ENCODE peak calls at places on chromosomes 7 and 10, in six cellular contexts. K, H, Z, S, G and R are unnamed samples.

GRCh38 chr10:92699518-92700272 is 9.9 kb downstream of the HHEX start:
- DNase-seq in K (peak), H (no peak), Z (no peak), S (peak), G (no peak), R (peak)

GRCh38 chr10:69388488-69388887 is 28.2 kb downstream of the TACR2 start:
- DNase-seq in K (no peak), H (no peak), Z (no peak), S (no peak), G (no peak), R (no peak)

GRCh38 chr10:6953131-6953834 is 373.2 kb upstream of the PRKCQ start:
- DNase-seq in K (no peak), H (no peak), Z (no peak), S (no peak), G (no peak), R (no peak)

GRCh38 chr7:26850193-26850651 is 14.2 kb downstream of the SKAP2 start:
- DNase-seq in K (no peak), H (no peak), Z (no peak), S (peak), G (no peak), R (no peak)

GRCh38 chr7:134720091-134720935 is 59.1 kb upstream of the CALD1 start:
- DNase-seq in K (no peak), H (no peak), Z (no peak), S (no peak), G (no peak), R (no peak)

GRCh38 chr7:66088861-66089838 is 13.5 kb downstream of the ASL start:
- DNase-seq in K (no peak), H (no peak), Z (no peak), S (no peak), G (no peak), R (no peak)

GRCh38 chr7:55132890-55133551 is 114.2 kb downstream of the EGFR start:
- DNase-seq in K (peak), H (peak), Z (peak), S (peak), G (peak), R (no peak)

GRCh38 chr7:44391746-44392617 is 66.6 kb upstream of the CAMK2B start:
- DNase-seq in K (no peak), H (no peak), Z (no peak), S (no peak), G (no peak), R (no peak)

GRCh38 chr10:63744060-63744941 is 223.1 kb downstream of the REEP3 start:
- DNase-seq in K (no peak), H (no peak), Z (no peak), S (no peak), G (no peak), R (no peak)

GRCh38 chr7:47516985-47517590 is 64.8 kb downstream of the TNS3 start:
- DNase-seq in K (no peak), H (no peak), Z (no peak), S (no peak), G (no peak), R (no peak)

GRCh38 chr10:69457771-69458237 is 6.5 kb downstream of the TSPAN15 start:
- DNase-seq in K (no peak), H (no peak), Z (no peak), S (peak), G (no peak), R (no peak)

GRCh38 chr10:113450046-113450445 is 102.8 kb upstream of the HABP2 start:
- DNase-seq in K (no peak), H (no peak), Z (no peak), S (no peak), G (no peak), R (no peak)

GRCh38 chr10:6514180-6514579 is 65.9 kb downstream of the PRKCQ start:
- DNase-seq in K (no peak), H (no peak), Z (no peak), S (no peak), G (no peak), R (no peak)

GRCh38 chr7:131383417-131383816 is 55.7 kb downstream of the MKLN1 start:
- DNase-seq in K (no peak), H (no peak), Z (no peak), S (no peak), G (no peak), R (no peak)

GRCh38 chr7:32336726-32337125 is 153.5 kb downstream of the LSM5 start:
- DNase-seq in K (no peak), H (no peak), Z (no peak), S (no peak), G (no peak), R (no peak)

GRCh38 chr10:62805139-62806092 is 896 bp downstream of the ADO start:
- DNase-seq in K (peak), H (no peak), Z (no peak), S (peak), G (peak), R (no peak)

GRCh38 chr10:23918090-23918704 is 290.7 kb upstream of the KIAA1217 start:
- DNase-seq in K (no peak), H (no peak), Z (no peak), S (no peak), G (no peak), R (no peak)

GRCh38 chr10:108721874-108722273 is 1201.4 kb downstream of the XPNPEP1 start:
- DNase-seq in K (no peak), H (no peak), Z (no peak), S (no peak), G (no peak), R (no peak)

GRCh38 chr7:142482899-142483658 is 225.2 kb upstream of the PRSS58 start:
- DNase-seq in K (peak), H (no peak), Z (peak), S (peak), G (peak), R (peak)

GRCh38 chr7:146565872-146566271 is 449.3 kb downstream of the CNTNAP2 start:
- DNase-seq in K (no peak), H (no peak), Z (no peak), S (no peak), G (no peak), R (no peak)

GRCh38 chr10:107425844-107426553 is 261.5 kb upstream of the SORCS1 start:
- DNase-seq in K (no peak), H (no peak), Z (no peak), S (no peak), G (no peak), R (no peak)

GRCh38 chr7:93877742-93878141 is 12.8 kb downstream of the TFPI2 start:
- DNase-seq in K (no peak), H (no peak), Z (no peak), S (no peak), G (no peak), R (no peak)

DNA sequence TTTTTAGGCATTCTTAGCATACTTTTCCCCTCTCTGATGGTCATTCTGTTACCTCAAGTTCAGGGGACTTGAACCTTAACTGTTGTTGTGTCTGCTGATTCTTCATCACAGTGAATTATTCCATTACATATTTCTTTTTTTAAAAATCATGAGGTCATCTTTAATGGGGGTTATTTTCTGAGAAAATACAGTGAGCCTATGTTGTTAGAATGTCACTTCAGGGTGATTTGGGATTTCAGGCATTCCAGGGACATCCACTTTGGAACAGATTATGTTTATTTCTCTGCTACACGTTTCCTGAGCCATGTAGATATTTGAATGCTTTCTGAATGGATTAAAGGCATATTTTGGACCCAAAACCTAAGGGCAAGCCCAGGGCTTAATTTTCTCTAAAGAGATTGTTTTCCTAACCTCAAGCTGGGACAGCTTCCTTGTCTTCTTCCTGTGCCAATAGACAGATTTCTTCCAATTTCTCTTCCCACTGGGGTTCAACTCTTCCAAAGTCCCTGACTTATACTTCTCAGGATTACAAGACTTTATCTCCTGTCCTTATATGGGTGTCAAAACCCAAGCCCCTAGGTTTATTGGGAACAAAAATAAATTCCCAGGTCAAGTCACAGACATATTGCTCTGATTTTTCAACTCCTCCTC is 271.7 kb downstream of the ARHGAP12 start:
- DNase-seq in K (no peak), H (no peak), Z (no peak), S (no peak), G (no peak), R (no peak)
- H3K27ac ChIP-seq in K (no peak), H (no peak), Z (no peak), S (no peak), G (no peak), R (no peak)

DNA sequence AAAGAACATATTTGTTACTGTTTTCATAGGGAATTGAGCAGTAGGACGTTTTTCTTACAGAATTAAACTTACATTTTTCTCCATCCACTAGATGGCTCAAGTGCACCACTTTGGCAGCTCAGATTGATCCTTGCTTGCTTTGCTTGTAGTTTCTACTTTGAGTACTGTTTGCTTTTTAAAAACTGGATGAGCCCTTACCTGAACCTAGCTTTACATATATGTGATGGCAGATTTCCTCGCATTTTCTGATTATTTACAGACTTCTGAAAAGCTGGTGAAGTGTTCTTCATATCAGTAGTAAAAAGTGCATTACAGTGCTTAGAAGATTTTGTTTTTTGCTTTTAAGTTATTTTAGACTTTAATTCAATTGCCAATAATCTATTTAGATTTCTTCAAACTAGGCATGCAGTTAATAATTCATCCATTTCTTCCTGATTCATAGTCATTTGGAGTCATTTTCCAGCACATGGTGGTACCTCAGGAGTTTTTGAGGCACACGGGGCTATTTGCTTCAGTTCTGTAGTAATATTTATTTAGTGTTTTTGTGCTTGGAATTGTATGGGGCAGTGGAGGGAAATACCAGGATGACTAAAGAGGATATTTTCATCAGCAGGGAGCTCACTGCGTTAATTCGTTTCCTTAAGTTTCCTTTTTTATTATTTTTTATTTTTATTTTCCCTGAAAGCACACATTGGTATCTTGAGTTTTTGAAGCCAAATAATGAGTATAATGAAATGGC is 57.3 kb downstream of the MAPK8 start:
- DNase-seq in K (peak), H (peak), Z (peak), S (peak), G (peak), R (peak)
- TF ChIP-seq REST in K (no peak), H (no peak), Z (no peak), S (no peak), G (no peak), R (no peak)

DNA sequence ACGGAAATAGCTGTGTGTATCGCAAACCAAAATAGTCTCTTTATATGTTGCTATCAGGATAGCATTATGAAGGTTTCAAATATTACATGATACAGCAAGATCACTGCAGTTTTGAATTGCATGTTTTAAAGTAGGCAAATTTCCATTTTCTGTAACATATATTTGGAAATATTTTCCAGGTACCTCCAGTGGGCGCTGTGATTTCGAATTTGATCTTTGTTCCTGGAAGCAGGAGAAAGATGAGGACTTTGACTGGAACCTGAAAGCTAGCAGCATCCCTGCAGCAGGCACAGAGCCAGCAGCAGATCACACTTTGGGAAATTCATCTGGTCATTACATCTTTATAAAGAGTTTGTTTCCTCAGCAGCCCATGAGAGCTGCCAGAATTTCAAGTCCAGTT is 299.0 kb downstream of the MALRD1 start:
- DNase-seq in K (no peak), H (no peak), Z (no peak), S (no peak), G (peak), R (no peak)
- H3K27ac ChIP-seq in K (no peak), H (no peak), Z (no peak), S (no peak), G (no peak), R (no peak)

GRCh38 chr10:78549536-78549935 is 515.9 kb downstream of the RPS24 start:
- DNase-seq in K (no peak), H (no peak), Z (no peak), S (no peak), G (no peak), R (no peak)
- TF ChIP-seq REST in K (no peak), H (no peak), Z (no peak), S (no peak), G (no peak), R (no peak)

GRCh38 chr10:102675887-102676616 is 31.8 kb downstream of the TRIM8 start:
- DNase-seq in K (no peak), H (no peak), Z (no peak), S (peak), G (peak), R (peak)

GRCh38 chr10:102673961-102674511 is 29.8 kb downstream of the TRIM8 start:
- DNase-seq in K (no peak), H (no peak), Z (no peak), S (peak), G (peak), R (peak)

GRCh38 chr10:102674566-102674965 is 30.3 kb downstream of the TRIM8 start:
- DNase-seq in K (no peak), H (no peak), Z (no peak), S (peak), G (peak), R (no peak)

GRCh38 chr10:102676916-102677315 is 32.6 kb downstream of the TRIM8 start:
- DNase-seq in K (no peak), H (no peak), Z (no peak), S (no peak), G (no peak), R (no peak)

GRCh38 chr10:102675151-102675886 is 31.0 kb downstream of the TRIM8 start:
- DNase-seq in K (no peak), H (no peak), Z (no peak), S (no peak), G (no peak), R (no peak)
- H3K27ac ChIP-seq in K (no peak), H (no peak), Z (no peak), S (no peak), G (no peak), R (no peak)

DNA sequence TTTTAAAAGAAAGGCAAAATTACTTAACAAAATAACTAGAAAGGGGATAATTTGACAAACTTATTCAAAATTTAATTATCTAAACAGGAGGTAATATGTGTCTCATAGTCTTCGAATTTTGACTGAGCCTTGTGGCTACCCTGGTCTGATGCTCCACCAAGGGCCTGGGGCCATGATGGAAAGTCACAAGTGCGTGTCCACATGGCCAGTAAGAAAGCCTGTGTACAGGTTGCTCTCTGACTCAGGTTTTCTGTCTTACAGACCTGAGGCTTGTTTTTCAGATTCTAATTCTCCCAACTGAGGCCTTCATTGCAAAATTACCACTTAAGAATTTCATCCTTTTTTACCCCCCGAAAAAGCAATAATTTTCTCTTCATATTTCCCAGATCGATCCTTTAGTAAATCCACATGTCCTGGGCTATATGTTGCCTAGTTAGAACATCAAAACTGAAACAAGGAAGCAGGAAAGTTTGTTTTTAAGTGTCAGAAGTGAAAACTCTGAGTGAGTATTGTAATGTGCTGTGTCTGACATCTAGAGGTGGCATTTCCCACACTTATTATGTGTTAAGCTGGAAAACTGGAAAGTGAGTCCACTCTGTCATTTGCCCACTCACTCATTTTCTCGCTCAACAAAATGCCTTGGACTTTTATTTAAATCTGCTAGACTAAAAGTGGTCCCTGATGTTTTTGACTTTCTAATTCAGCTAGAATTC is 10.0 kb downstream of the CYP3A43 start:
- DNase-seq in K (no peak), H (peak), Z (no peak), S (no peak), G (peak), R (no peak)
- TF ChIP-seq REST in K (no peak), H (no peak), Z (no peak), S (no peak), G (no peak), R (no peak)